ENCODE peak calls at places on chromosomes 7 and 10, in ten cellular contexts. I is activated CD4-positive, CD25-positive, alpha-beta regulatory T cell; O is H54; F is hypothalamus; P is foreskin melanocyte; E is stimulated activated CD4-positive, alpha-beta T cell treated with anti-CD3 and anti-CD28 coated beads, Interleukin-1b, Interleukin-23, amount 100 ng/mL, for 4 hours; H is HT-29; T is NAMALWA; L is iris pigment epithelial cell; V is RWPE1. R is an unnamed sample.

GRCh38 chr7:23117841-23118240 is 12.3 kb downstream of the KLHL7 start:
- DNase-seq in I (no peak), O (peak), F (no peak), P (no peak), E (no peak), H (no peak), T (no peak), L (no peak), V (no peak), R (no peak)

GRCh38 chr7:90409667-90410066 is 6.4 kb downstream of the CLDN12 start:
- DNase-seq in I (no peak), O (no peak), F (no peak), P (no peak), E (no peak), H (peak), T (no peak), L (no peak), V (no peak), R (no peak)

GRCh38 chr10:86255405-86256251 is 111.0 kb downstream of the GRID1 start:
- DNase-seq in I (no peak), O (no peak), F (no peak), P (no peak), E (no peak), H (no peak), T (no peak), L (no peak), V (no peak), R (no peak)

GRCh38 chr7:135160858-135161653 is 9.5 kb downstream of the CYREN start:
- DNase-seq in I (no peak), O (no peak), F (no peak), P (no peak), E (no peak), H (peak), T (peak), L (peak), V (no peak), R (peak)

GRCh38 chr10:123380491-123381085 is 226.4 kb downstream of the BUB3 start:
- DNase-seq in I (no peak), O (no peak), F (no peak), P (peak), E (no peak), H (peak), T (no peak), L (peak), V (peak), R (peak)

GRCh38 chr10:77873558-77874380 is 52.8 kb downstream of the DLG5 start:
- DNase-seq in I (peak), O (peak), F (peak), P (no peak), E (no peak), H (peak), T (peak), L (peak), V (peak), R (peak)

GRCh38 chr10:19651549-19651948 is 164.7 kb upstream of the PLXDC2 start:
- DNase-seq in I (no peak), O (no peak), F (no peak), P (no peak), E (no peak), H (no peak), T (no peak), L (peak), V (no peak), R (no peak)

GRCh38 chr7:135859548-135859947 is 110.9 kb upstream of the FAM180A start:
- DNase-seq in I (no peak), O (no peak), F (no peak), P (no peak), E (no peak), H (no peak), T (no peak), L (peak), V (no peak), R (no peak)

GRCh38 chr10:49585387-49585786 is 24.7 kb upstream of the SLC18A3 start:
- DNase-seq in I (no peak), O (no peak), F (no peak), P (no peak), E (no peak), H (no peak), T (no peak), L (peak), V (no peak), R (no peak)

GRCh38 chr7:151076863-151077704 is 3.5 kb downstream of the FASTK start:
- DNase-seq in I (no peak), O (peak), F (no peak), P (no peak), E (no peak), H (peak), T (peak), L (no peak), V (no peak), R (no peak)

GRCh38 chr7:148924011-148924410 is 39.9 kb upstream of the EZH2 start:
- DNase-seq in I (no peak), O (no peak), F (no peak), P (no peak), E (no peak), H (no peak), T (no peak), L (no peak), V (no peak), R (no peak)

GRCh38 chr7:142894112-142894835 is 8.7 kb upstream of the TRPV6 start:
- DNase-seq in I (no peak), O (no peak), F (no peak), P (no peak), E (no peak), H (peak), T (no peak), L (no peak), V (no peak), R (no peak)

GRCh38 chr7:39892361-39892760 is 57.7 kb upstream of the CDK13 start:
- DNase-seq in I (no peak), O (no peak), F (no peak), P (no peak), E (no peak), H (no peak), T (no peak), L (no peak), V (no peak), R (no peak)

GRCh38 chr7:50397320-50397970 is 52.7 kb downstream of the FIGNL1 start:
- DNase-seq in I (no peak), O (no peak), F (no peak), P (no peak), E (no peak), H (no peak), T (no peak), L (no peak), V (no peak), R (no peak)

GRCh38 chr7:13144622-13145021 is 457.2 kb downstream of the ARL4A start:
- DNase-seq in I (no peak), O (no peak), F (no peak), P (no peak), E (no peak), H (no peak), T (no peak), L (peak), V (no peak), R (no peak)

GRCh38 chr7:106001196-106001595 is 38.1 kb downstream of the CDHR3 start:
- DNase-seq in I (no peak), O (no peak), F (no peak), P (no peak), E (no peak), H (no peak), T (no peak), L (no peak), V (no peak), R (no peak)

GRCh38 chr7:23242321-23242720 is 4.3 kb upstream of the GPNMB start:
- DNase-seq in I (no peak), O (no peak), F (no peak), P (no peak), E (no peak), H (no peak), T (no peak), L (peak), V (peak), R (no peak)

GRCh38 chr7:14891289-14891688 is 11.3 kb downstream of the DGKB start:
- DNase-seq in I (no peak), O (no peak), F (no peak), P (no peak), E (no peak), H (no peak), T (no peak), L (no peak), V (no peak), R (no peak)

GRCh38 chr10:78802866-78803265 is 265.9 kb upstream of the ZMIZ1 start:
- DNase-seq in I (no peak), O (no peak), F (no peak), P (no peak), E (no peak), H (no peak), T (no peak), L (peak), V (peak), R (no peak)

GRCh38 chr7:148348466-148348865 is 242.1 kb upstream of the C7orf33 start:
- DNase-seq in I (no peak), O (no peak), F (no peak), P (no peak), E (no peak), H (no peak), T (no peak), L (no peak), V (no peak), R (no peak)

GRCh38 chr7:80047032-80047431 is 87.6 kb upstream of the GNAI1 start:
- DNase-seq in I (no peak), O (no peak), F (no peak), P (no peak), E (no peak), H (no peak), T (no peak), L (no peak), V (no peak), R (no peak)

GRCh38 chr10:88991161-88991899 is 732 bp downstream of the FAS start:
- DNase-seq in I (peak), O (peak), F (peak), P (peak), E (peak), H (peak), T (peak), L (peak), V (peak), R (peak)

GRCh38 chr7:82616059-82616723 is 172.6 kb upstream of the CACNA2D1 start:
- DNase-seq in I (no peak), O (no peak), F (no peak), P (no peak), E (no peak), H (no peak), T (no peak), L (no peak), V (no peak), R (peak)

GRCh38 chr7:5831196-5831595 is 49.4 kb upstream of the OCM start:
- DNase-seq in I (no peak), O (no peak), F (no peak), P (no peak), E (no peak), H (no peak), T (no peak), L (peak), V (no peak), R (no peak)

R was measured in AML-193.